ENCODE peak calls at places on chromosomes 1 and 21, in four cellular contexts. One of them, this sample, is unnamed.

GRCh38 chr1:182166321-182166720 is 104.8 kb upstream of the ZNF648 start:
- DNase-seq in DND-41: no peak
- DNase-seq in colonic mucosa: no peak
- DNase-seq in MM.1S: no peak
- DNase-seq in this sample: no peak

GRCh38 chr1:173128737-173129136 is 78.0 kb upstream of the TNFSF18 start:
- DNase-seq in DND-41: no peak
- DNase-seq in colonic mucosa: no peak
- DNase-seq in MM.1S: no peak
- DNase-seq in this sample: no peak

GRCh38 chr21:33289199-33289819 is 23.1 kb downstream of the IL10RB start:
- DNase-seq in DND-41: no peak
- DNase-seq in colonic mucosa: no peak
- DNase-seq in MM.1S: no peak
- DNase-seq in this sample: no peak

GRCh38 chr1:61585714-61586113 is 139.2 kb downstream of the TM2D1 start:
- DNase-seq in DND-41: no peak
- DNase-seq in colonic mucosa: peak
- DNase-seq in MM.1S: no peak
- DNase-seq in this sample: no peak

GRCh38 chr1:226912587-226913176 is 27.4 kb upstream of the COQ8A start:
- DNase-seq in DND-41: no peak
- DNase-seq in colonic mucosa: peak
- DNase-seq in MM.1S: peak
- DNase-seq in this sample: no peak

GRCh38 chr1:199279107-199279506 is 640.3 kb downstream of the PTPRC start:
- DNase-seq in DND-41: no peak
- DNase-seq in colonic mucosa: no peak
- DNase-seq in MM.1S: no peak
- DNase-seq in this sample: no peak

GRCh38 chr1:11838349-11839272 is 9.0 kb downstream of the NPPA start:
- DNase-seq in DND-41: peak
- DNase-seq in colonic mucosa: peak
- DNase-seq in MM.1S: peak
- DNase-seq in this sample: no peak

GRCh38 chr1:40774266-40774998 is 9.2 kb upstream of the KCNQ4 start:
- DNase-seq in DND-41: peak
- DNase-seq in colonic mucosa: peak
- DNase-seq in MM.1S: peak
- DNase-seq in this sample: peak

GRCh38 chr1:25699501-25700089 is 83.0 kb downstream of the MAN1C1 start:
- DNase-seq in DND-41: no peak
- DNase-seq in colonic mucosa: no peak
- DNase-seq in MM.1S: no peak
- DNase-seq in this sample: no peak

GRCh38 chr1:14254184-14254583 is 344.3 kb upstream of the KAZN start:
- DNase-seq in DND-41: no peak
- DNase-seq in colonic mucosa: no peak
- DNase-seq in MM.1S: no peak
- DNase-seq in this sample: no peak

GRCh38 chr1:202501281-202501680 is 152.8 kb downstream of the PPP1R12B start:
- DNase-seq in DND-41: no peak
- DNase-seq in colonic mucosa: no peak
- DNase-seq in MM.1S: peak
- DNase-seq in this sample: peak

GRCh38 chr1:218496561-218496960 is 151.4 kb downstream of the TGFB2 start:
- DNase-seq in DND-41: no peak
- DNase-seq in colonic mucosa: no peak
- DNase-seq in MM.1S: no peak
- DNase-seq in this sample: peak

GRCh38 chr1:13605159-13605558 is 21.5 kb downstream of the PDPN start:
- DNase-seq in DND-41: no peak
- DNase-seq in colonic mucosa: no peak
- DNase-seq in MM.1S: no peak
- DNase-seq in this sample: no peak

GRCh38 chr1:215517441-215517891 is 49.6 kb upstream of the KCTD3 start:
- DNase-seq in DND-41: no peak
- DNase-seq in colonic mucosa: no peak
- DNase-seq in MM.1S: no peak
- DNase-seq in this sample: peak

GRCh38 chr1:10848109-10848684 is 51.8 kb upstream of the CASZ1 start:
- DNase-seq in DND-41: no peak
- DNase-seq in colonic mucosa: no peak
- DNase-seq in MM.1S: no peak
- DNase-seq in this sample: no peak

GRCh38 chr1:26029864-26030481 is 8.4 kb downstream of the EXTL1 start:
- DNase-seq in DND-41: no peak
- DNase-seq in colonic mucosa: no peak
- DNase-seq in MM.1S: no peak
- DNase-seq in this sample: no peak

GRCh38 chr1:18938707-18939070 is 17.8 kb downstream of the IFFO2 start:
- DNase-seq in DND-41: no peak
- DNase-seq in colonic mucosa: no peak
- DNase-seq in MM.1S: no peak
- DNase-seq in this sample: no peak
- H3K9ac ChIP-seq in DND-41: no peak
- H3K9ac ChIP-seq in colonic mucosa: no peak
- H3K9ac ChIP-seq in MM.1S: no peak
- H3K9ac ChIP-seq in this sample: peak

GRCh38 chr1:234981758-234982157 is 146.9 kb downstream of the TOMM20 start:
- DNase-seq in DND-41: no peak
- DNase-seq in colonic mucosa: no peak
- DNase-seq in MM.1S: no peak
- DNase-seq in this sample: no peak

GRCh38 chr1:234978397-234979291 is 150.0 kb downstream of the TOMM20 start:
- DNase-seq in DND-41: peak
- DNase-seq in colonic mucosa: peak
- DNase-seq in MM.1S: peak
- DNase-seq in this sample: peak

GRCh38 chr1:234980657-234981396 is 147.8 kb downstream of the TOMM20 start:
- DNase-seq in DND-41: peak
- DNase-seq in colonic mucosa: peak
- DNase-seq in MM.1S: peak
- DNase-seq in this sample: peak

GRCh38 chr1:234979316-234980223 is 149.1 kb downstream of the TOMM20 start:
- DNase-seq in DND-41: peak
- DNase-seq in colonic mucosa: no peak
- DNase-seq in MM.1S: no peak
- DNase-seq in this sample: no peak

DNA sequence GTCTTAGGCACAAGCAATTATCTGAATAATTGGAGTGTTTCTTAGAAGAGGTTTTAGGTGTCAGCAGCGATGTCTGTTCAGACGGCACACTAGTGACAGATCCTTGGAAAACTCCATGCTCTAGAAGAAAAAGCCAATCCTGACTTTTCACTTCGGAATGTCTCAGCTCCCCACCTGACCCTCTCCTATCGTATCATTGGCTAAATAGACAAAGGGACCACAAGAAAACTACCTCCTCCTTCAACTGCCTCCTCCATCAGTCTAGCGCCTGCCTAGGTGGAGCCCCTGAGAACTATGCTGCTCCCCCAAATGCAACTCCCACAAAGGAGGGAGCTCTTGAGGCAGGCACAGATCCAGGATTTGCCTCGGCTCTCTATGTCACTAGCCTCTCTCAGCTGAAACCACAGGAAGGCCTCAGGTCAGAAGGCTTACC is 148.4 kb downstream of the TOMM20 start:
- DNase-seq in DND-41: no peak
- DNase-seq in colonic mucosa: no peak
- DNase-seq in MM.1S: no peak
- DNase-seq in this sample: no peak
- H3K9ac ChIP-seq in DND-41: peak
- H3K9ac ChIP-seq in colonic mucosa: peak
- H3K9ac ChIP-seq in MM.1S: no peak
- H3K9ac ChIP-seq in this sample: peak

DNA sequence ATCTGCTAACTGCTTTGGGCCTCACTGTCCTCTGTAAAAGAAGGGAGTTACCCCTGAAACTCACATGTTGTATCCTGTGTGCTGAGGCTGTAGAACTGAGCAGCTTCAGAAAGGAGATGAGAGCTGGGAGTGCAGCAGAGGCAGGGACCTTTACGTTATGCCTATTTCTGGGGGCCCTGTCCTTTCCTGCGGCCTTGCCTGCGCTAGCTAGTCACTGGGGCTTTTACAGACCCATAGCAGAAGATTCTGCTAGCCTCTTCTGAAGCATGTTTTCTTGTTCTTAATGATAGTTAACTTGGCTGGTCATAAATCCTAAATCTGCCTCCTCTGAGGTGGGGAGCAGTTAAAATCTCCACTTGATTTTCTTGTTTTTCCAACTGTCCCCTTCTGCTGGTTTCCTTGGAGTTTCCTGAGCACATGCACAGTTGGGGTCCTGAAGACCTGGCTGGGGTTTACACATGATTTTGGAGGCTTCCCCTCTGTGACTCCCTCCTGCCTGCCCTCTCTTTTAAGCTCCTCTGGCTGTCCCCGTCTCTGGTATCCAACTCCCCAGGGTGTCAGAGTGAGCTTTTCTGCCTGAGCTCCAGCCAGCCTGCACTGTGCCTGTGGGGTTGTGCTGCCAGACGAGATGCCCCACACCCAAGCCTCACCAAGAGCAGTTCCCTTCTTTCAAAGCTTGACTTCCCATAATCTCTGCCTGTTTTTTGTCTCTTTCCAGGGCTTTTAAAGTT is 76.6 kb downstream of the NOS1AP start:
- DNase-seq in DND-41: no peak
- DNase-seq in colonic mucosa: no peak
- DNase-seq in MM.1S: no peak
- DNase-seq in this sample: no peak
- H3K9ac ChIP-seq in DND-41: no peak
- H3K9ac ChIP-seq in colonic mucosa: no peak
- H3K9ac ChIP-seq in MM.1S: no peak
- H3K9ac ChIP-seq in this sample: peak

GRCh38 chr1:109383850-109384249 is 13.9 kb downstream of the SORT1 start:
- DNase-seq in DND-41: no peak
- DNase-seq in colonic mucosa: no peak
- DNase-seq in MM.1S: no peak
- DNase-seq in this sample: no peak
- H3K9ac ChIP-seq in DND-41: no peak
- H3K9ac ChIP-seq in colonic mucosa: no peak
- H3K9ac ChIP-seq in MM.1S: no peak
- H3K9ac ChIP-seq in this sample: no peak

GRCh38 chr1:210237514-210237913 is 4.9 kb downstream of the SERTAD4 start:
- DNase-seq in DND-41: no peak
- DNase-seq in colonic mucosa: no peak
- DNase-seq in MM.1S: no peak
- DNase-seq in this sample: no peak
- H3K9ac ChIP-seq in DND-41: no peak
- H3K9ac ChIP-seq in colonic mucosa: no peak
- H3K9ac ChIP-seq in MM.1S: no peak
- H3K9ac ChIP-seq in this sample: no peak

GRCh38 chr1:19815801-19816736 is 986 bp upstream of the RNF186 start:
- DNase-seq in DND-41: no peak
- DNase-seq in colonic mucosa: peak
- DNase-seq in MM.1S: peak
- DNase-seq in this sample: no peak
- H3K9ac ChIP-seq in DND-41: no peak
- H3K9ac ChIP-seq in colonic mucosa: no peak
- H3K9ac ChIP-seq in MM.1S: no peak
- H3K9ac ChIP-seq in this sample: no peak

GRCh38 chr1:113587475-113587874 is 171.8 kb downstream of the PHTF1 start:
- DNase-seq in DND-41: no peak
- DNase-seq in colonic mucosa: no peak
- DNase-seq in MM.1S: no peak
- DNase-seq in this sample: no peak
- H3K9ac ChIP-seq in DND-41: no peak
- H3K9ac ChIP-seq in colonic mucosa: no peak
- H3K9ac ChIP-seq in MM.1S: no peak
- H3K9ac ChIP-seq in this sample: no peak

GRCh38 chr1:66981679-66982078 is 56.9 kb downstream of the MIER1 start:
- DNase-seq in DND-41: peak
- DNase-seq in colonic mucosa: peak
- DNase-seq in MM.1S: peak
- DNase-seq in this sample: no peak

GRCh38 chr1:66982561-66983285 is 57.9 kb downstream of the MIER1 start:
- DNase-seq in DND-41: no peak
- DNase-seq in colonic mucosa: no peak
- DNase-seq in MM.1S: peak
- DNase-seq in this sample: no peak

GRCh38 chr1:66985835-66986234 is 61.0 kb downstream of the MIER1 start:
- DNase-seq in DND-41: no peak
- DNase-seq in colonic mucosa: no peak
- DNase-seq in MM.1S: no peak
- DNase-seq in this sample: no peak

GRCh38 chr1:66984491-66984890 is 59.7 kb downstream of the MIER1 start:
- DNase-seq in DND-41: no peak
- DNase-seq in colonic mucosa: no peak
- DNase-seq in MM.1S: no peak
- DNase-seq in this sample: no peak

GRCh38 chr1:66980745-66981367 is 56.1 kb downstream of the MIER1 start:
- DNase-seq in DND-41: no peak
- DNase-seq in colonic mucosa: no peak
- DNase-seq in MM.1S: no peak
- DNase-seq in this sample: no peak
- H3K9ac ChIP-seq in DND-41: peak
- H3K9ac ChIP-seq in colonic mucosa: no peak
- H3K9ac ChIP-seq in MM.1S: no peak
- H3K9ac ChIP-seq in this sample: no peak

This sample was measured in HCT116.